ENCODE peak calls at places on chromosomes 11 and 22, in four cellular contexts. J is tibial artery; Y is CD4-positive, alpha-beta memory T cell; L is HepG2. N is an unnamed sample. For H3K27me3, the result is how much of the 10 kb centered on the place peaks cover.

GRCh38 chr11:61871158-61871597 is 20.2 kb downstream of the FADS3 start:
- DNase-seq in J (peak), Y (peak), L (peak), N (peak)

GRCh38 chr11:111745719-111746504 is 20.3 kb downstream of the PPP2R1B start:
- DNase-seq in J (no peak), Y (no peak), L (no peak), N (no peak)

GRCh38 chr11:110808291-110808690 is 96.1 kb upstream of the ARHGAP20 start:
- DNase-seq in J (no peak), Y (no peak), L (no peak), N (no peak)

GRCh38 chr11:76515494-76515893 is 70.7 kb downstream of the EMSY start:
- DNase-seq in J (no peak), Y (no peak), L (no peak), N (no peak)

GRCh38 chr22:24402460-24403192 is 24.8 kb upstream of the ADORA2A start:
- DNase-seq in J (peak), Y (no peak), L (peak), N (peak)

GRCh38 chr11:120057595-120058581 is 80.0 kb downstream of the TRIM29 start:
- DNase-seq in J (no peak), Y (no peak), L (peak), N (no peak)

GRCh38 chr11:14578551-14578956 is 58.4 kb upstream of the PSMA1 start:
- DNase-seq in J (no peak), Y (peak), L (peak), N (no peak)

GRCh38 chr11:130124096-130124495 is 35.5 kb upstream of the ST14 start:
- DNase-seq in J (peak), Y (no peak), L (peak), N (peak)

GRCh38 chr22:28582806-28583205 is 96.8 kb downstream of the TTC28 start:
- DNase-seq in J (no peak), Y (no peak), L (no peak), N (peak)

GRCh38 chr22:21067075-21067900 is 21.5 kb downstream of the LRRC74B start:
- DNase-seq in J (no peak), Y (no peak), L (no peak), N (no peak)

GRCh38 chr11:67673358-67673757 is 1.1 kb downstream of the ALDH3B2 start:
- DNase-seq in J (no peak), Y (no peak), L (no peak), N (no peak)

GRCh38 chr11:67674442-67674871 is at the start of gene ALDH3B2:
- DNase-seq in J (no peak), Y (no peak), L (no peak), N (no peak)

GRCh38 chr11:67675058-67675747 is 780 bp upstream of the ALDH3B2 start:
- DNase-seq in J (no peak), Y (no peak), L (no peak), N (no peak)

GRCh38 chr11:67671211-67671520 is 3.3 kb downstream of the ALDH3B2 start:
- DNase-seq in J (no peak), Y (no peak), L (no peak), N (no peak)

GRCh38 chr11:67673902-67674301 is 521 bp downstream of the ALDH3B2 start:
- DNase-seq in J (no peak), Y (no peak), L (no peak), N (no peak)
- H3K4me3 ChIP-seq in J (no peak), Y (no peak), L (no peak), N (no peak)

GRCh38 chr22:37411655-37412054 is 15.6 kb downstream of the ELFN2 start:
- DNase-seq in J (no peak), Y (no peak), L (no peak), N (no peak)
- H3K27me3 ChIP-seq in J (half or more), Y (under half), L (under half), N (under half)

GRCh38 chr11:18792066-18792591 is 531 bp upstream of the PTPN5 start:
- DNase-seq in J (no peak), Y (no peak), L (no peak), N (no peak)
- H3K27ac ChIP-seq in J (no peak), Y (no peak), L (no peak), N (no peak)

DNA sequence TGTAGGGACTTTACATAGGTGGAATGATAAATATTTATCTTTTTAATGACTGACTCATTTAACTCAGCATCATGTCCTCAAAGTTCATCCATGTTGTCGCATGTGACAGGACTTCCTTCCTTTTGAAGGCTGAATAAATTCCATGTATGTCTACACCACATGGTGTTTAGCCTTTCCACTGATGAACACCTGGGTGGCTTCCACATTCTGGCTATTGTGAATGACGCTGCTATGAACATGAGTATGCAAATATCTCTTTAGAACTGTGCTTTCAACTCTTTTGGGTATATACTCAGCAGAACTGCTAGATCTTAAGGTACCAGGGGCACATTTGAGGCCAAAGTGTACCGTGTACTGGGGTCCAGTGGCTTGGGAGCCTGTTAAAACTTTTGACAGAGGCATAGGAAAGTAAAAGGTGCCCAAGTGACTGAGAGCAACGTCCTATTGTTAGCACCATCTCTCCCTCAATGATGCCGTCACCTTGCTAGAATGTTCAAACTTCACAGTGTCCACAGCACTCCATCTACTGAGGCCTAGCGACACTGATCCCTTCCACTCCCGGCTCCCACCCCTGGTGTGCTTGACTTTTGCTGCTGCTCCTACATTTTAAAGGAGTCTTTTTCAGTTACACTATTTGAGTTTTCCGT is 24.0 kb downstream of the LARGE1 start:
- DNase-seq in J (no peak), Y (no peak), L (no peak), N (no peak)
- H3K4me3 ChIP-seq in J (no peak), Y (no peak), L (no peak), N (no peak)

GRCh38 chr22:49845241-49845640 is 8.4 kb upstream of the ZBED4 start:
- DNase-seq in J (no peak), Y (no peak), L (no peak), N (no peak)

GRCh38 chr22:49847751-49848689 is 5.6 kb upstream of the ZBED4 start:
- DNase-seq in J (no peak), Y (no peak), L (no peak), N (no peak)

GRCh38 chr22:49848690-49849160 is 4.9 kb upstream of the ZBED4 start:
- DNase-seq in J (no peak), Y (peak), L (no peak), N (no peak)

GRCh38 chr22:49849161-49850020 is 4.3 kb upstream of the ZBED4 start:
- DNase-seq in J (no peak), Y (peak), L (no peak), N (no peak)

GRCh38 chr22:49845666-49846459 is 7.8 kb upstream of the ZBED4 start:
- DNase-seq in J (no peak), Y (no peak), L (no peak), N (no peak)
- H3K27me3 ChIP-seq in J (under half), Y (under half), L (under half), N (half or more)

GRCh38 chr22:35973388-35973787 is 55.2 kb downstream of the RBFOX2 start:
- DNase-seq in J (no peak), Y (no peak), L (no peak), N (no peak)

GRCh38 chr22:35972559-35972958 is 56.1 kb downstream of the RBFOX2 start:
- DNase-seq in J (no peak), Y (no peak), L (no peak), N (no peak)

GRCh38 chr22:35978889-35979288 is 49.7 kb downstream of the RBFOX2 start:
- DNase-seq in J (no peak), Y (no peak), L (no peak), N (no peak)

GRCh38 chr22:35981900-35982299 is 46.7 kb downstream of the RBFOX2 start:
- DNase-seq in J (no peak), Y (no peak), L (no peak), N (no peak)

GRCh38 chr22:35977136-35977535 is 51.5 kb downstream of the RBFOX2 start:
- DNase-seq in J (no peak), Y (no peak), L (no peak), N (peak)
- H3K27ac ChIP-seq in J (no peak), Y (no peak), L (no peak), N (no peak)

GRCh38 chr22:31094741-31095140 is 12.6 kb downstream of the SELENOM start:
- DNase-seq in J (no peak), Y (no peak), L (no peak), N (no peak)

GRCh38 chr22:31092161-31092560 is 11.0 kb downstream of the SMTN start:
- DNase-seq in J (no peak), Y (no peak), L (no peak), N (no peak)

GRCh38 chr22:31093090-31093850 is 12.2 kb downstream of the SMTN start:
- DNase-seq in J (no peak), Y (no peak), L (no peak), N (no peak)

GRCh38 chr22:31095637-31096249 is 11.6 kb downstream of the SELENOM start:
- DNase-seq in J (no peak), Y (no peak), L (no peak), N (no peak)

DNA sequence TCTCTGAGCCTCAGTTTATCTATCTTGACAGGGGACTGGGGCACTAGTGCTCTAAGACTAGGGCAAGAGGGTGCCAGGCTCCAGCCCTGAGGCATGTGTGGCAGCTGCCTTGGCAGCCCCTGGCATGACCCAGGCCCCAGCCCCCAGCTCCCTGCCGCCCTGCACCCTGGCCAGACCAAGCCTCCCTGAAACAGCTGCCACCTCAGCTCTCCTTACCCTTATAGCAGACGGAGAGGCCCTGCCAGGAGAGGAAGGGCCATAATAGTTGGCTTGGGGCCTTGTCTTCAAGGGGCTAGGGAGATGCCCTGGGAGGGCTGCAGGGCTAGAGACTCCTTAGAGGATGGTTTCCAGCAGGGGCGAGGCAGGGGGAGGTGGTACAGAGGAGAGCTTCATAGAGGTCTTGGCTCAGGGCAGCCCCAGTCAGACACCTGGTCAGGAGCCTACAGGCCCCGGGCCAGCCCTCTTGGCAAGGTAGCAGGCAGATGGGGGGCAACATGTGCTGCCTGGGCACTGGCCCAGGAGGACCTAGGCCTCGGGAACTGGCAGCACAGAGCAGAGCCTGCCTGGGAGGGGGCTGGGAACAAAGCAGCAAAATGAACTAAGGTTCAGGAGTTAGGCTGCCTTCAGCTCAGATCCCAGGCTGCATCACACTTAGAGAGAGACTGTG is 13.0 kb downstream of the SMTN start:
- DNase-seq in J (no peak), Y (no peak), L (no peak), N (no peak)
- H3K4me3 ChIP-seq in J (peak), Y (no peak), L (no peak), N (no peak)